ENCODE peak calls at places on chromosomes 7 and 10, in four cellular contexts. R, H, Y and P are unnamed samples.

GRCh38 chr10:113051456-113051855 is 101.4 kb downstream of the TCF7L2 start:
- DNase-seq in R (no peak), H (no peak), Y (no peak), P (no peak)

GRCh38 chr7:79927116-79927515 is 207.5 kb upstream of the GNAI1 start:
- DNase-seq in R (no peak), H (no peak), Y (no peak), P (no peak)

GRCh38 chr10:131453772-131454634 is 142.5 kb upstream of the TCERG1L start:
- DNase-seq in R (no peak), H (peak), Y (no peak), P (peak)

GRCh38 chr7:33727415-33727814 is 177.9 kb upstream of the BMPER start:
- DNase-seq in R (no peak), H (no peak), Y (no peak), P (no peak)

GRCh38 chr10:31069411-31069810 is 37.7 kb upstream of the ZNF438 start:
- DNase-seq in R (no peak), H (no peak), Y (no peak), P (no peak)

GRCh38 chr10:125662616-125663015 is 20.3 kb downstream of the TEX36 start:
- DNase-seq in R (no peak), H (peak), Y (no peak), P (no peak)

GRCh38 chr7:103630318-103630717 is 184.3 kb upstream of the SLC26A5 start:
- DNase-seq in R (no peak), H (peak), Y (no peak), P (no peak)

GRCh38 chr10:86374664-86375063 is 8.1 kb upstream of the GRID1 start:
- DNase-seq in R (no peak), H (no peak), Y (no peak), P (peak)

GRCh38 chr7:152617056-152617455 is 58.9 kb downstream of the XRCC2 start:
- DNase-seq in R (no peak), H (no peak), Y (no peak), P (no peak)

GRCh38 chr7:107049480-107049879 is 5.0 kb downstream of the PRKAR2B start:
- DNase-seq in R (no peak), H (no peak), Y (no peak), P (no peak)

GRCh38 chr10:111079781-111080180 is 3.0 kb downstream of the ADRA2A start:
- DNase-seq in R (no peak), H (no peak), Y (no peak), P (no peak)

GRCh38 chr10:79492839-79493238 is 19.5 kb upstream of the EIF5AL1 start:
- DNase-seq in R (no peak), H (no peak), Y (no peak), P (no peak)

GRCh38 chr10:70164179-70164578 is 6.1 kb downstream of the SAR1A start:
- DNase-seq in R (no peak), H (no peak), Y (no peak), P (no peak)

GRCh38 chr7:50953820-50954219 is 171.1 kb upstream of the GRB10 start:
- DNase-seq in R (no peak), H (no peak), Y (no peak), P (no peak)

GRCh38 chr7:30727061-30727945 is 24.6 kb upstream of the INMT start:
- DNase-seq in R (no peak), H (no peak), Y (no peak), P (no peak)

GRCh38 chr10:110612073-110612472 is 32.1 kb upstream of the RBM20 start:
- DNase-seq in R (no peak), H (no peak), Y (peak), P (no peak)

GRCh38 chr10:106997721-106998120 is 166.8 kb downstream of the SORCS1 start:
- DNase-seq in R (no peak), H (peak), Y (no peak), P (peak)

GRCh38 chr7:148962823-148963582 is 65.3 kb downstream of the PDIA4 start:
- DNase-seq in R (peak), H (peak), Y (peak), P (peak)

GRCh38 chr10:46523881-46524470 is 32.5 kb downstream of the GPRIN2 start:
- DNase-seq in R (peak), H (no peak), Y (no peak), P (peak)

GRCh38 chr7:71015260-71015900 is 116.6 kb upstream of the GALNT17 start:
- DNase-seq in R (no peak), H (no peak), Y (no peak), P (no peak)

GRCh38 chr10:11898372-11899066 is 75.4 kb downstream of the PROSER2 start:
- DNase-seq in R (no peak), H (peak), Y (no peak), P (peak)

GRCh38 chr10:22010973-22011408 is 7.5 kb upstream of the DNAJC1 start:
- DNase-seq in R (no peak), H (no peak), Y (no peak), P (no peak)

GRCh38 chr7:36601596-36601995 is 122.7 kb downstream of the AOAH start:
- DNase-seq in R (no peak), H (no peak), Y (no peak), P (no peak)

GRCh38 chr10:88994034-88994433 is 3.4 kb downstream of the FAS start:
- DNase-seq in R (no peak), H (no peak), Y (peak), P (no peak)

GRCh38 chr10:44805461-44806210 is 105.5 kb upstream of the TMEM72 start:
- DNase-seq in R (no peak), H (no peak), Y (no peak), P (no peak)

GRCh38 chr7:157494506-157495176 is 157.8 kb downstream of the DNAJB6 start:
- DNase-seq in R (no peak), H (no peak), Y (no peak), P (no peak)

GRCh38 chr10:59881640-59882039 is 24.7 kb downstream of the CCDC6 start:
- DNase-seq in R (no peak), H (no peak), Y (no peak), P (no peak)

GRCh38 chr7:123871998-123872867 is 27.3 kb downstream of the HYAL4 start:
- DNase-seq in R (peak), H (peak), Y (no peak), P (peak)

GRCh38 chr10:67492317-67493019 is 203.5 kb downstream of the CTNNA3 start:
- DNase-seq in R (peak), H (no peak), Y (no peak), P (no peak)

GRCh38 chr7:20164420-20165145 is 52.6 kb downstream of the MACC1 start:
- DNase-seq in R (no peak), H (no peak), Y (no peak), P (no peak)

GRCh38 chr10:27742926-27743735 is 2.5 kb downstream of the MKX start:
- DNase-seq in R (no peak), H (no peak), Y (no peak), P (peak)

GRCh38 chr10:60827791-60828488 is 49.7 kb downstream of the CDK1 start:
- DNase-seq in R (no peak), H (peak), Y (no peak), P (no peak)

GRCh38 chr10:71729023-71729649 is 9.6 kb upstream of the C10orf105 start:
- DNase-seq in R (peak), H (peak), Y (no peak), P (peak)

GRCh38 chr7:43513236-43513635 is 69.7 kb upstream of the STK17A start:
- DNase-seq in R (no peak), H (no peak), Y (no peak), P (no peak)

GRCh38 chr10:96988421-96988820 is 156.3 kb downstream of the LCOR start:
- DNase-seq in R (no peak), H (no peak), Y (no peak), P (no peak)
- TF ChIP-seq MAX in R (no peak), H (no peak), Y (no peak), P (no peak)

GRCh38 chr10:73649876-73650536 is 5.8 kb downstream of the SYNPO2L start:
- DNase-seq in R (no peak), H (no peak), Y (no peak), P (no peak)

GRCh38 chr10:73653195-73653594 is 2.6 kb downstream of the SYNPO2L start:
- DNase-seq in R (no peak), H (no peak), Y (no peak), P (no peak)

GRCh38 chr10:73648252-73648651 is 7.0 kb upstream of the MYOZ1 start:
- DNase-seq in R (no peak), H (no peak), Y (no peak), P (peak)

GRCh38 chr10:73648975-73649829 is 6.6 kb downstream of the SYNPO2L start:
- DNase-seq in R (no peak), H (peak), Y (no peak), P (no peak)

DNA sequence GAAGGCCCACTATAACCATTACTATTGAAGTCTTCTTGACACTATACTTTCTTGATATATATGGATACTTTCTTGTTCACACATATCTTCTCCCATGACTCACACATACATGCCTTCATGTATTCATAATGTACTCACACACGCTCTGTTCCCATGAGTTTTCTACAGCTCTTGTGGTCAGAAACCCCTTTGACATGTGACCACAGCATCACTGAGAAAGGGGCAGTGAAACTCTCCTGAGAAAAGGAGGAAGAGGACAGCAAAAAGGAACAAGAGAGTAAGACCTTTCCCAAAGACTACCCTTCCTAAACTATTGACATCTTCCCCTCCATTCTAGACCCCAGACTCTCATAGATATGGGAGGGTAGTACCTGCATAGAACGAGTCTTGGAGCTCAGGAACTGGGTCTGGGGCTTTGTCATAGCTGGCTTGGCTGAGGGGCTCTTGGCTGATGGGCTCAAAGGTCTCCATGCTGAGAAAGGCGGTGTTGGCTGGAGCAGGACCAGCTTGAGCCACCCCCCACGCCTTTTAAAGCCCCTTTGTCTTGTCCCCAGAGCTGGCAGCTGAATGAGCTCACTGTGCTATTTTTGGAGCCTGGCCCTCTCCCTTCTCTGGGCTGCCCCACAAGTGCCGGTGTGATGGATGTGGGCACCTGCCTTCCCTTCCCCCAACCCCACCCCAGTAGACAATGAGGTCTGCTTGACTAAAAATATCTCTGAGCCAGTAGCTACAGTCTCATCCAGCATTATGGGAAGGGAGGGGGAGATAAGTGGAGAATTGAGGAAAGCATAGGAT is 5.1 kb downstream of the SYNPO2L start:
- DNase-seq in R (no peak), H (no peak), Y (peak), P (no peak)
- TF ChIP-seq RCOR1 in R (no peak), H (no peak), Y (no peak), P (no peak)

GRCh38 chr7:101536668-101537067 is 92.4 kb downstream of the MYL10 start:
- DNase-seq in R (no peak), H (no peak), Y (no peak), P (no peak)

GRCh38 chr7:101534873-101535272 is 94.2 kb downstream of the MYL10 start:
- DNase-seq in R (no peak), H (no peak), Y (no peak), P (no peak)

GRCh38 chr7:101537205-101537604 is 91.9 kb downstream of the MYL10 start:
- DNase-seq in R (no peak), H (no peak), Y (no peak), P (peak)

GRCh38 chr7:101535333-101535732 is 93.8 kb downstream of the MYL10 start:
- DNase-seq in R (no peak), H (no peak), Y (no peak), P (no peak)

GRCh38 chr7:101536232-101536631 is 92.9 kb downstream of the MYL10 start:
- DNase-seq in R (no peak), H (no peak), Y (no peak), P (peak)
- TF ChIP-seq MAX in R (no peak), H (no peak), Y (no peak), P (no peak)

DNA sequence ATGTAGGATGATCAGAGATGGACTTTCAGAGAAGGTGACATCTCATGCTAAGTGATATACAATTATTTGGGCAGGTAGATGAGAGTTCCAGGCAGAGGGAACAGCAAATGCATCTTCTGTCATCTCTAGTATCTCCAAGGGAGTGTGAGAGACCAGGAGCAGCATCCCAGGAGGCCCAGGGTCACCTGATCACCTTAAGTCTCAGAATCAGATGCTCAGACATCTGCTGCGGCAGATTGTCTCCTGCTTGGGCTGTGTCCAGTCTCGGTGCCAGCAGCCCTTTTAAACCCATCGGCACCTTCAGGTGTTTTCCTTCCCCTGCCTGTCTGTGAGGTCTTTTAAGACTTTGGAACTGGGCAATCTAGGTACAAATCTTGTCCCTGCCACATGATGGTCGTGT is 690.6 kb downstream of the LRMDA start:
- DNase-seq in R (no peak), H (no peak), Y (no peak), P (no peak)
- TF ChIP-seq RCOR1 in R (no peak), H (no peak), Y (no peak), P (no peak)

GRCh38 chr7:25953859-25954258 is 198.1 kb upstream of the NFE2L3 start:
- DNase-seq in R (no peak), H (no peak), Y (no peak), P (no peak)

GRCh38 chr7:25949672-25950487 is 202.1 kb upstream of the NFE2L3 start:
- DNase-seq in R (no peak), H (peak), Y (no peak), P (no peak)

GRCh38 chr7:25952277-25953057 is 199.5 kb upstream of the NFE2L3 start:
- DNase-seq in R (no peak), H (no peak), Y (no peak), P (no peak)

GRCh38 chr7:25950488-25951413 is 201.2 kb upstream of the NFE2L3 start:
- DNase-seq in R (peak), H (peak), Y (peak), P (peak)

GRCh38 chr7:25951414-25952276 is 200.4 kb upstream of the NFE2L3 start:
- DNase-seq in R (peak), H (no peak), Y (no peak), P (peak)
- TF ChIP-seq MAX in R (no peak), H (peak), Y (no peak), P (no peak)

DNA sequence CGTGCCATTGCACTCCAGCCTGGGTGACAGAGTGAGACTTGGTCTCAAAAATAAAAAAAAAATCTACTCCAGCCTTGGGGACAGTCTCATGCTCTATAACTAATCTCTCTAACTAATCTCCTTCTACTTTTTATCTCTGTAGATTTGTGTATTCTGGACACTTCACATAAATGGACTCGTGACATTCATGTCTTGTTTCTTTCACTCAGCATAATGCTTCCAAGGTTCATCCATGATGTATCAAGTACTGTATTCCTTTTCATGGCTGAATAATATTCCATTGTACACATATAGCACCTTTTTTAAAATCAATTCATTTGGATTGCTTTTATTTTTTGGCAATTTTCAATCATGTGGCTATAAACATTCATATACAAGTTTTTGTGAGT is 9.8 kb upstream of the COL26A1 start:
- DNase-seq in R (no peak), H (no peak), Y (no peak), P (no peak)
- TF ChIP-seq RCOR1 in R (no peak), H (no peak), Y (no peak), P (no peak)